ENCODE peak calls at places on chromosomes 3 and 15, in nine cellular contexts. One of them, this sample, is unnamed.
A peak's percentile ranks its signal among the peaks of the same experiment; 100 is the strongest.

GRCh38 chr3:22795917-22796316 is 407.2 kb upstream of the UBE2E2 start:
- DNase-seq in PC-3: peak; percentile 22
- DNase-seq in T-helper 9 cell: no peak
- DNase-seq in CD4-positive, alpha-beta T cell: no peak
- DNase-seq in heart left ventricle: no peak
- DNase-seq in stimulated activated CD4-positive, alpha-beta T cell treated with anti-CD3 and anti-CD28 coated beads, TNF-alpha, amount 100 ng/mL, for 4 hours: no peak
- DNase-seq in GM12892: no peak
- DNase-seq in Ammon's horn: peak; percentile 42
- DNase-seq in ACHN: no peak
- DNase-seq in this sample: no peak

GRCh38 chr15:48855501-48856440 is 22.2 kb upstream of the EID1 start:
- DNase-seq in ACHN: peak; percentile 55
- DNase-seq in stimulated activated CD4-positive, alpha-beta T cell treated with anti-CD3 and anti-CD28 coated beads, TNF-alpha, amount 100 ng/mL, for 4 hours: no peak
- DNase-seq in PC-3: peak; percentile 54
- DNase-seq in T-helper 9 cell: no peak
- DNase-seq in Ammon's horn: peak; percentile 26
- DNase-seq in GM12892: no peak
- DNase-seq in CD4-positive, alpha-beta T cell: no peak
- DNase-seq in heart left ventricle: no peak
- DNase-seq in this sample: no peak

GRCh38 chr3:15797600-15798303 is at the start of gene ANKRD28:
- DNase-seq in Ammon's horn: peak; percentile 75
- DNase-seq in PC-3: peak; percentile 98
- DNase-seq in CD4-positive, alpha-beta T cell: no peak
- DNase-seq in ACHN: peak; percentile 88
- DNase-seq in stimulated activated CD4-positive, alpha-beta T cell treated with anti-CD3 and anti-CD28 coated beads, TNF-alpha, amount 100 ng/mL, for 4 hours: no peak
- DNase-seq in T-helper 9 cell: no peak
- DNase-seq in heart left ventricle: no peak
- DNase-seq in GM12892: no peak
- DNase-seq in this sample: no peak

GRCh38 chr3:194739498-194740284 is 54.0 kb downstream of the FAM43A start:
- DNase-seq in GM12892: no peak
- DNase-seq in PC-3: peak; percentile 76
- DNase-seq in Ammon's horn: no peak
- DNase-seq in CD4-positive, alpha-beta T cell: no peak
- DNase-seq in ACHN: peak; percentile 9
- DNase-seq in heart left ventricle: no peak
- DNase-seq in stimulated activated CD4-positive, alpha-beta T cell treated with anti-CD3 and anti-CD28 coated beads, TNF-alpha, amount 100 ng/mL, for 4 hours: no peak
- DNase-seq in T-helper 9 cell: no peak
- DNase-seq in this sample: no peak

GRCh38 chr3:97952872-97953271 is 19.4 kb downstream of the RIOX2 start:
- DNase-seq in heart left ventricle: no peak
- DNase-seq in ACHN: no peak
- DNase-seq in CD4-positive, alpha-beta T cell: no peak
- DNase-seq in GM12892: no peak
- DNase-seq in T-helper 9 cell: no peak
- DNase-seq in PC-3: peak; percentile 74
- DNase-seq in Ammon's horn: no peak
- DNase-seq in stimulated activated CD4-positive, alpha-beta T cell treated with anti-CD3 and anti-CD28 coated beads, TNF-alpha, amount 100 ng/mL, for 4 hours: no peak
- DNase-seq in this sample: no peak

GRCh38 chr3:24830230-24831152 is 335.8 kb upstream of the THRB start:
- DNase-seq in stimulated activated CD4-positive, alpha-beta T cell treated with anti-CD3 and anti-CD28 coated beads, TNF-alpha, amount 100 ng/mL, for 4 hours: no peak
- DNase-seq in ACHN: no peak
- DNase-seq in T-helper 9 cell: no peak
- DNase-seq in PC-3: no peak
- DNase-seq in Ammon's horn: no peak
- DNase-seq in CD4-positive, alpha-beta T cell: no peak
- DNase-seq in GM12892: no peak
- DNase-seq in heart left ventricle: no peak
- DNase-seq in this sample: peak; percentile 69

GRCh38 chr15:65326844-65327243 is 22.4 kb downstream of the RNU5B-1 start:
- DNase-seq in T-helper 9 cell: no peak
- DNase-seq in stimulated activated CD4-positive, alpha-beta T cell treated with anti-CD3 and anti-CD28 coated beads, TNF-alpha, amount 100 ng/mL, for 4 hours: no peak
- DNase-seq in heart left ventricle: no peak
- DNase-seq in ACHN: no peak
- DNase-seq in GM12892: no peak
- DNase-seq in PC-3: no peak
- DNase-seq in Ammon's horn: no peak
- DNase-seq in CD4-positive, alpha-beta T cell: no peak
- DNase-seq in this sample: peak; percentile 43

GRCh38 chr3:129625071-129625874 is 18.8 kb upstream of the PLXND1 start:
- DNase-seq in T-helper 9 cell: no peak
- DNase-seq in CD4-positive, alpha-beta T cell: no peak
- DNase-seq in Ammon's horn: no peak
- DNase-seq in ACHN: peak; percentile 28
- DNase-seq in heart left ventricle: peak; percentile 61
- DNase-seq in GM12892: peak; percentile 19
- DNase-seq in stimulated activated CD4-positive, alpha-beta T cell treated with anti-CD3 and anti-CD28 coated beads, TNF-alpha, amount 100 ng/mL, for 4 hours: no peak
- DNase-seq in PC-3: no peak
- DNase-seq in this sample: peak; percentile 78

GRCh38 chr3:192645437-192645836 is 81.9 kb downstream of the FGF12 start:
- DNase-seq in T-helper 9 cell: no peak
- DNase-seq in stimulated activated CD4-positive, alpha-beta T cell treated with anti-CD3 and anti-CD28 coated beads, TNF-alpha, amount 100 ng/mL, for 4 hours: no peak
- DNase-seq in heart left ventricle: no peak
- DNase-seq in GM12892: no peak
- DNase-seq in PC-3: no peak
- DNase-seq in CD4-positive, alpha-beta T cell: no peak
- DNase-seq in Ammon's horn: no peak
- DNase-seq in ACHN: no peak
- DNase-seq in this sample: no peak

GRCh38 chr3:123571264-123571972 is 13.4 kb downstream of the HACD2 start:
- DNase-seq in ACHN: no peak
- DNase-seq in Ammon's horn: no peak
- DNase-seq in PC-3: no peak
- DNase-seq in GM12892: no peak
- DNase-seq in CD4-positive, alpha-beta T cell: no peak
- DNase-seq in heart left ventricle: no peak
- DNase-seq in stimulated activated CD4-positive, alpha-beta T cell treated with anti-CD3 and anti-CD28 coated beads, TNF-alpha, amount 100 ng/mL, for 4 hours: no peak
- DNase-seq in T-helper 9 cell: no peak
- DNase-seq in this sample: no peak

GRCh38 chr3:11391172-11391879 is 119.1 kb downstream of the ATG7 start:
- DNase-seq in PC-3: no peak
- DNase-seq in ACHN: peak; percentile 75
- DNase-seq in GM12892: no peak
- DNase-seq in heart left ventricle: no peak
- DNase-seq in Ammon's horn: peak; percentile 30
- DNase-seq in stimulated activated CD4-positive, alpha-beta T cell treated with anti-CD3 and anti-CD28 coated beads, TNF-alpha, amount 100 ng/mL, for 4 hours: no peak
- DNase-seq in CD4-positive, alpha-beta T cell: no peak
- DNase-seq in T-helper 9 cell: no peak
- DNase-seq in this sample: no peak

GRCh38 chr3:72155391-72156064 is 370.6 kb upstream of the PROK2 start:
- DNase-seq in PC-3: peak; percentile 83
- DNase-seq in ACHN: no peak
- DNase-seq in stimulated activated CD4-positive, alpha-beta T cell treated with anti-CD3 and anti-CD28 coated beads, TNF-alpha, amount 100 ng/mL, for 4 hours: no peak
- DNase-seq in heart left ventricle: no peak
- DNase-seq in CD4-positive, alpha-beta T cell: no peak
- DNase-seq in T-helper 9 cell: no peak
- DNase-seq in Ammon's horn: peak; percentile 65
- DNase-seq in GM12892: no peak
- DNase-seq in this sample: no peak

GRCh38 chr15:49215768-49216739 is 46.0 kb downstream of the GALK2 start:
- DNase-seq in CD4-positive, alpha-beta T cell: no peak
- DNase-seq in PC-3: peak; percentile 42
- DNase-seq in stimulated activated CD4-positive, alpha-beta T cell treated with anti-CD3 and anti-CD28 coated beads, TNF-alpha, amount 100 ng/mL, for 4 hours: no peak
- DNase-seq in T-helper 9 cell: no peak
- DNase-seq in GM12892: no peak
- DNase-seq in Ammon's horn: no peak
- DNase-seq in heart left ventricle: peak; percentile 65
- DNase-seq in ACHN: peak; percentile 82
- DNase-seq in this sample: peak; percentile 86

GRCh38 chr3:114449271-114450007 is 155.6 kb downstream of the TIGIT start:
- DNase-seq in GM12892: no peak
- DNase-seq in Ammon's horn: no peak
- DNase-seq in stimulated activated CD4-positive, alpha-beta T cell treated with anti-CD3 and anti-CD28 coated beads, TNF-alpha, amount 100 ng/mL, for 4 hours: no peak
- DNase-seq in heart left ventricle: no peak
- DNase-seq in CD4-positive, alpha-beta T cell: no peak
- DNase-seq in ACHN: no peak
- DNase-seq in PC-3: no peak
- DNase-seq in T-helper 9 cell: no peak
- DNase-seq in this sample: no peak

GRCh38 chr15:45594835-45595530 is 7.8 kb downstream of the BLOC1S6 start:
- DNase-seq in ACHN: no peak
- DNase-seq in heart left ventricle: no peak
- DNase-seq in stimulated activated CD4-positive, alpha-beta T cell treated with anti-CD3 and anti-CD28 coated beads, TNF-alpha, amount 100 ng/mL, for 4 hours: no peak
- DNase-seq in Ammon's horn: no peak
- DNase-seq in CD4-positive, alpha-beta T cell: no peak
- DNase-seq in GM12892: no peak
- DNase-seq in T-helper 9 cell: no peak
- DNase-seq in PC-3: peak; percentile 52
- DNase-seq in this sample: no peak

GRCh38 chr3:104108522-104108921 is 1258.2 kb upstream of the ALCAM start:
- DNase-seq in CD4-positive, alpha-beta T cell: no peak
- DNase-seq in heart left ventricle: no peak
- DNase-seq in GM12892: no peak
- DNase-seq in Ammon's horn: no peak
- DNase-seq in ACHN: no peak
- DNase-seq in T-helper 9 cell: no peak
- DNase-seq in stimulated activated CD4-positive, alpha-beta T cell treated with anti-CD3 and anti-CD28 coated beads, TNF-alpha, amount 100 ng/mL, for 4 hours: no peak
- DNase-seq in PC-3: peak; percentile 5
- DNase-seq in this sample: no peak

GRCh38 chr3:124780767-124781485 is 50.7 kb downstream of the UMPS start:
- DNase-seq in T-helper 9 cell: no peak
- DNase-seq in PC-3: no peak
- DNase-seq in heart left ventricle: peak; percentile 89
- DNase-seq in stimulated activated CD4-positive, alpha-beta T cell treated with anti-CD3 and anti-CD28 coated beads, TNF-alpha, amount 100 ng/mL, for 4 hours: no peak
- DNase-seq in GM12892: no peak
- DNase-seq in CD4-positive, alpha-beta T cell: no peak
- DNase-seq in ACHN: no peak
- DNase-seq in Ammon's horn: peak; percentile 86
- DNase-seq in this sample: peak; percentile 91

GRCh38 chr3:141380987-141381386 is 12.7 kb downstream of the ZBTB38 start:
- DNase-seq in T-helper 9 cell: no peak
- DNase-seq in Ammon's horn: no peak
- DNase-seq in PC-3: no peak
- DNase-seq in heart left ventricle: no peak
- DNase-seq in stimulated activated CD4-positive, alpha-beta T cell treated with anti-CD3 and anti-CD28 coated beads, TNF-alpha, amount 100 ng/mL, for 4 hours: no peak
- DNase-seq in GM12892: no peak
- DNase-seq in CD4-positive, alpha-beta T cell: no peak
- DNase-seq in ACHN: no peak
- DNase-seq in this sample: no peak

GRCh38 chr3:8445861-8446260 is 55.8 kb upstream of the LMCD1 start:
- DNase-seq in Ammon's horn: no peak
- DNase-seq in heart left ventricle: no peak
- DNase-seq in CD4-positive, alpha-beta T cell: no peak
- DNase-seq in PC-3: peak; percentile 96
- DNase-seq in T-helper 9 cell: no peak
- DNase-seq in stimulated activated CD4-positive, alpha-beta T cell treated with anti-CD3 and anti-CD28 coated beads, TNF-alpha, amount 100 ng/mL, for 4 hours: no peak
- DNase-seq in GM12892: no peak
- DNase-seq in ACHN: peak; percentile 72
- DNase-seq in this sample: no peak

GRCh38 chr15:48717458-48717857 is 71.9 kb upstream of the FBN1 start:
- DNase-seq in heart left ventricle: no peak
- DNase-seq in Ammon's horn: no peak
- DNase-seq in stimulated activated CD4-positive, alpha-beta T cell treated with anti-CD3 and anti-CD28 coated beads, TNF-alpha, amount 100 ng/mL, for 4 hours: no peak
- DNase-seq in T-helper 9 cell: no peak
- DNase-seq in CD4-positive, alpha-beta T cell: no peak
- DNase-seq in ACHN: no peak
- DNase-seq in GM12892: no peak
- DNase-seq in PC-3: peak; percentile 44
- DNase-seq in this sample: no peak

GRCh38 chr15:52466134-52466701 is 62.5 kb downstream of the MYO5A start:
- DNase-seq in heart left ventricle: peak; percentile 66
- DNase-seq in T-helper 9 cell: no peak
- DNase-seq in PC-3: no peak
- DNase-seq in Ammon's horn: peak; percentile 64
- DNase-seq in CD4-positive, alpha-beta T cell: peak; percentile 4
- DNase-seq in GM12892: peak; percentile 60
- DNase-seq in ACHN: no peak
- DNase-seq in stimulated activated CD4-positive, alpha-beta T cell treated with anti-CD3 and anti-CD28 coated beads, TNF-alpha, amount 100 ng/mL, for 4 hours: no peak
- DNase-seq in this sample: peak; percentile 71

GRCh38 chr3:121018917-121019321 is 110.9 kb downstream of the STXBP5L start:
- DNase-seq in ACHN: no peak
- DNase-seq in PC-3: no peak
- DNase-seq in heart left ventricle: no peak
- DNase-seq in stimulated activated CD4-positive, alpha-beta T cell treated with anti-CD3 and anti-CD28 coated beads, TNF-alpha, amount 100 ng/mL, for 4 hours: no peak
- DNase-seq in T-helper 9 cell: no peak
- DNase-seq in CD4-positive, alpha-beta T cell: no peak
- DNase-seq in Ammon's horn: no peak
- DNase-seq in GM12892: no peak
- DNase-seq in this sample: peak; percentile 45

GRCh38 chr3:4107430-4107829 is 195.7 kb upstream of the SETMAR start:
- DNase-seq in CD4-positive, alpha-beta T cell: no peak
- DNase-seq in GM12892: no peak
- DNase-seq in ACHN: no peak
- DNase-seq in T-helper 9 cell: no peak
- DNase-seq in Ammon's horn: no peak
- DNase-seq in stimulated activated CD4-positive, alpha-beta T cell treated with anti-CD3 and anti-CD28 coated beads, TNF-alpha, amount 100 ng/mL, for 4 hours: no peak
- DNase-seq in PC-3: no peak
- DNase-seq in heart left ventricle: no peak
- DNase-seq in this sample: no peak

GRCh38 chr15:64596701-64597468 is 136.5 kb downstream of the ZNF609 start:
- DNase-seq in Ammon's horn: peak; percentile 80
- DNase-seq in ACHN: peak; percentile 14
- DNase-seq in stimulated activated CD4-positive, alpha-beta T cell treated with anti-CD3 and anti-CD28 coated beads, TNF-alpha, amount 100 ng/mL, for 4 hours: no peak
- DNase-seq in heart left ventricle: no peak
- DNase-seq in T-helper 9 cell: no peak
- DNase-seq in GM12892: no peak
- DNase-seq in PC-3: no peak
- DNase-seq in CD4-positive, alpha-beta T cell: no peak
- DNase-seq in this sample: no peak

GRCh38 chr3:110687138-110687537 is 384.5 kb upstream of the NECTIN3 start:
- DNase-seq in T-helper 9 cell: no peak
- DNase-seq in Ammon's horn: no peak
- DNase-seq in stimulated activated CD4-positive, alpha-beta T cell treated with anti-CD3 and anti-CD28 coated beads, TNF-alpha, amount 100 ng/mL, for 4 hours: no peak
- DNase-seq in CD4-positive, alpha-beta T cell: no peak
- DNase-seq in GM12892: no peak
- DNase-seq in ACHN: no peak
- DNase-seq in PC-3: peak; percentile 13
- DNase-seq in heart left ventricle: no peak
- DNase-seq in this sample: no peak

GRCh38 chr15:94584833-94585244 is 353.5 kb downstream of the MCTP2 start:
- DNase-seq in GM12892: no peak
- DNase-seq in T-helper 9 cell: no peak
- DNase-seq in CD4-positive, alpha-beta T cell: peak; percentile 2
- DNase-seq in heart left ventricle: no peak
- DNase-seq in PC-3: no peak
- DNase-seq in Ammon's horn: no peak
- DNase-seq in stimulated activated CD4-positive, alpha-beta T cell treated with anti-CD3 and anti-CD28 coated beads, TNF-alpha, amount 100 ng/mL, for 4 hours: no peak
- DNase-seq in ACHN: no peak
- DNase-seq in this sample: no peak

GRCh38 chr3:49158108-49158709 is 7.9 kb downstream of the CCDC71 start:
- DNase-seq in CD4-positive, alpha-beta T cell: peak; percentile 64
- DNase-seq in heart left ventricle: no peak
- DNase-seq in PC-3: peak; percentile 48
- DNase-seq in GM12892: no peak
- DNase-seq in T-helper 9 cell: peak; percentile 51
- DNase-seq in Ammon's horn: no peak
- DNase-seq in ACHN: peak; percentile 21
- DNase-seq in stimulated activated CD4-positive, alpha-beta T cell treated with anti-CD3 and anti-CD28 coated beads, TNF-alpha, amount 100 ng/mL, for 4 hours: peak; percentile 48
- DNase-seq in this sample: no peak

GRCh38 chr15:32677238-32677750 is 35.8 kb downstream of the SCG5 start:
- DNase-seq in Ammon's horn: no peak
- DNase-seq in CD4-positive, alpha-beta T cell: no peak
- DNase-seq in T-helper 9 cell: no peak
- DNase-seq in GM12892: no peak
- DNase-seq in ACHN: peak; percentile 11
- DNase-seq in stimulated activated CD4-positive, alpha-beta T cell treated with anti-CD3 and anti-CD28 coated beads, TNF-alpha, amount 100 ng/mL, for 4 hours: no peak
- DNase-seq in heart left ventricle: no peak
- DNase-seq in PC-3: no peak
- DNase-seq in this sample: no peak

GRCh38 chr15:37140531-37141053 is 40.2 kb upstream of the MEIS2 start:
- DNase-seq in Ammon's horn: no peak
- DNase-seq in PC-3: no peak
- DNase-seq in heart left ventricle: no peak
- DNase-seq in T-helper 9 cell: no peak
- DNase-seq in stimulated activated CD4-positive, alpha-beta T cell treated with anti-CD3 and anti-CD28 coated beads, TNF-alpha, amount 100 ng/mL, for 4 hours: no peak
- DNase-seq in ACHN: no peak
- DNase-seq in GM12892: no peak
- DNase-seq in CD4-positive, alpha-beta T cell: no peak
- DNase-seq in this sample: no peak

GRCh38 chr15:90376789-90377188 is 11.3 kb upstream of the IQGAP1 start:
- DNase-seq in GM12892: no peak
- DNase-seq in stimulated activated CD4-positive, alpha-beta T cell treated with anti-CD3 and anti-CD28 coated beads, TNF-alpha, amount 100 ng/mL, for 4 hours: peak; percentile 20
- DNase-seq in PC-3: no peak
- DNase-seq in Ammon's horn: no peak
- DNase-seq in T-helper 9 cell: peak; percentile 59
- DNase-seq in CD4-positive, alpha-beta T cell: peak; percentile 54
- DNase-seq in heart left ventricle: no peak
- DNase-seq in ACHN: no peak
- DNase-seq in this sample: no peak

This sample was measured in kidney.